ENCODE peak calls at places on chromosomes 7 and 10, in five cellular contexts. S is SK-N-SH, Z is GM12878, O is K562, X is HepG2. R is an unnamed sample.

GRCh38 chr7:142420554-142421362 is 162.9 kb upstream of the PRSS58 start:
- DNase-seq in X (peak), O (peak), Z (no peak), S (peak), R (peak)

GRCh38 chr7:26199301-26200112 is 1.0 kb downstream of the HNRNPA2B1 start:
- DNase-seq in Z (no peak), S (peak), O (peak), X (no peak), R (no peak)

GRCh38 chr7:150978136-150978789 is at the start of gene KCNH2:
- DNase-seq in O (peak), Z (no peak), S (peak), X (no peak), R (no peak)

GRCh38 chr7:12557282-12557681 is 13.2 kb upstream of the SCIN start:
- DNase-seq in X (no peak), S (no peak), O (no peak), Z (no peak), R (no peak)

GRCh38 chr7:71752171-71752935 is 620.4 kb downstream of the GALNT17 start:
- DNase-seq in S (peak), Z (no peak), X (peak), O (peak), R (no peak)

GRCh38 chr10:508726-509125 is 180.7 kb downstream of the DIP2C start:
- DNase-seq in S (no peak), O (no peak), Z (no peak), X (no peak), R (no peak)

GRCh38 chr10:48231178-48231577 is 43.3 kb downstream of the FRMPD2 start:
- DNase-seq in Z (peak), O (no peak), X (no peak), S (no peak), R (no peak)

GRCh38 chr10:58513189-58514101 is 773 bp downstream of the BICC1 start:
- DNase-seq in Z (no peak), O (no peak), X (no peak), S (peak), R (no peak)

GRCh38 chr7:84701524-84702306 is 485.1 kb downstream of the SEMA3D start:
- DNase-seq in O (peak), S (no peak), X (peak), Z (no peak), R (peak)

GRCh38 chr10:3769511-3769910 is 15.5 kb downstream of the KLF6 start:
- DNase-seq in X (no peak), O (no peak), S (no peak), Z (no peak), R (no peak)

GRCh38 chr7:2417981-2418481 is 14.6 kb downstream of the CHST12 start:
- DNase-seq in S (no peak), X (no peak), O (no peak), Z (no peak), R (no peak)

GRCh38 chr7:45897042-45897690 is 8.9 kb downstream of the IGFBP1 start:
- DNase-seq in X (no peak), Z (no peak), S (no peak), O (no peak), R (no peak)

GRCh38 chr7:44289341-44290249 is 35.8 kb downstream of the CAMK2B start:
- DNase-seq in O (no peak), X (no peak), Z (no peak), S (peak), R (no peak)

GRCh38 chr7:116500071-116500853 is 724 bp downstream of the CAV2 start:
- DNase-seq in Z (no peak), S (peak), O (peak), X (no peak), R (no peak)

GRCh38 chr10:843703-844102 is 87.8 kb downstream of the LARP4B start:
- DNase-seq in X (no peak), O (no peak), S (no peak), Z (no peak), R (no peak)

GRCh38 chr10:49080071-49080470 is 35.3 kb downstream of the VSTM4 start:
- DNase-seq in X (no peak), S (no peak), O (no peak), Z (no peak), R (no peak)

GRCh38 chr7:151177310-151177709 is 9.7 kb downstream of the ASB10 start:
- DNase-seq in S (peak), O (no peak), Z (no peak), X (no peak), R (no peak)

GRCh38 chr10:127079348-127079747 is 117.0 kb downstream of the INSYN2A start:
- DNase-seq in Z (no peak), S (no peak), O (no peak), X (no peak), R (no peak)

GRCh38 chr10:113957013-113957412 is 86.7 kb upstream of the ADRB1 start:
- DNase-seq in S (no peak), O (no peak), X (peak), Z (no peak), R (no peak)

GRCh38 chr10:59362184-59362966 is at the start of gene FAM13C:
- DNase-seq in O (no peak), Z (no peak), S (peak), X (peak), R (no peak)

GRCh38 chr10:128325788-128326187 is 199.6 kb upstream of the MKI67 start:
- DNase-seq in Z (no peak), S (no peak), X (no peak), O (no peak), R (no peak)

GRCh38 chr10:2477154-2477553 is 590.2 kb upstream of the PFKP start:
- DNase-seq in X (no peak), Z (no peak), S (peak), O (no peak), R (no peak)

GRCh38 chr10:122164815-122165491 is 106.1 kb upstream of the BTBD16 start:
- DNase-seq in X (peak), S (no peak), Z (no peak), O (no peak), R (no peak)

GRCh38 chr10:14184841-14185500 is 145.8 kb downstream of the FRMD4A start:
- DNase-seq in Z (peak), S (no peak), O (peak), X (peak), R (no peak)

GRCh38 chr10:97708976-97709745 is 4.4 kb upstream of the MARVELD1 start:
- DNase-seq in O (no peak), S (peak), X (peak), Z (no peak), R (no peak)

GRCh38 chr7:37322831-37323230 is 125.8 kb downstream of the ELMO1 start:
- DNase-seq in O (no peak), X (no peak), Z (no peak), S (no peak), R (no peak)

GRCh38 chr10:101453791-101454718 is 100.1 kb downstream of the BTRC start:
- DNase-seq in Z (no peak), O (peak), X (no peak), S (no peak), R (no peak)

GRCh38 chr7:105141068-105141467 is 127.1 kb downstream of the KMT2E start:
- DNase-seq in S (peak), O (peak), X (peak), Z (no peak), R (peak)

GRCh38 chr10:130808243-130808642 is 503.3 kb downstream of the TCERG1L start:
- DNase-seq in X (no peak), O (no peak), S (no peak), Z (no peak), R (no peak)

GRCh38 chr10:129933456-129934092 is 30.5 kb downstream of the EBF3 start:
- DNase-seq in X (no peak), Z (no peak), S (no peak), O (no peak), R (no peak)

GRCh38 chr7:96219382-96220130 is 102.3 kb downstream of the SLC25A13 start:
- DNase-seq in X (no peak), Z (no peak), S (peak), O (no peak), R (peak)

GRCh38 chr10:22931948-22932347 is 4.1 kb downstream of the ARMC3 start:
- DNase-seq in O (no peak), Z (no peak), X (no peak), S (no peak), R (no peak)

GRCh38 chr10:124648738-124649137 is 95.4 kb downstream of the FAM53B start:
- DNase-seq in X (no peak), O (peak), Z (peak), S (peak), R (no peak)
- H3K9ac ChIP-seq in X (no peak), O (peak), Z (peak), S (no peak), R (no peak)

GRCh38 chr7:128084896-128085608 is 53.8 kb upstream of the LRRC4 start:
- DNase-seq in S (peak), O (no peak), X (no peak), Z (no peak), R (no peak)
- TF ChIP-seq JUND in S (no peak), O (no peak), X (no peak), Z (no peak), R (no peak)

GRCh38 chr7:102912742-102913141 is at the start of gene LRRC17:
- DNase-seq in S (no peak), Z (no peak), X (no peak), O (no peak), R (no peak)
- TF ChIP-seq ZBTB33 in S (no peak), Z (no peak), X (no peak), O (no peak), R (no peak)

DNA sequence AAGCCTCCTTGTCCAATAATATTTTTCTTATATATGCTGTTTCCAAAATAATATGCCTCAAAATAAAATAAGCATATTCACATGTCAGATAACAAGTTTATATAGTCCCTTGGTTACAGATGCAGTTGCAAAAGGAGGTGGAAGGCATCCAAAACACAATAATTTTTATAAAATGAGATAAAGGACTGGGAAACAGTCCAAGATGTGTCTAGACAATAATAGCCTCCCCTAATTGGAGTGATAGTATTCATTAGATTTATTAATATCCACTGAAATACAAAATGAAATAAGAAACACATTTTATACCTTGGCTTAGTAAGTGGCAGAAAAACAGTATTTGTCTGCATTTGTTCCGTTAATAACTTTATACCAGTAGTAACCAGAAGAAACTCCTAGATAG is 30.3 kb downstream of the BCAP29 start:
- DNase-seq in O (no peak), S (peak), Z (no peak), X (no peak), R (no peak)
- H3K9ac ChIP-seq in O (no peak), S (no peak), Z (no peak), X (no peak), R (no peak)

GRCh38 chr10:71729023-71729649 is 9.6 kb upstream of the C10orf105 start:
- DNase-seq in Z (no peak), S (peak), X (peak), O (peak), R (no peak)

GRCh38 chr10:71728218-71728737 is 8.7 kb upstream of the C10orf105 start:
- DNase-seq in S (peak), X (no peak), Z (peak), O (no peak), R (no peak)

GRCh38 chr10:71725998-71726672 is 6.6 kb upstream of the C10orf105 start:
- DNase-seq in S (peak), O (peak), X (peak), Z (no peak), R (no peak)

GRCh38 chr10:71726673-71727428 is 7.3 kb upstream of the C10orf105 start:
- DNase-seq in X (no peak), S (no peak), Z (peak), O (no peak), R (no peak)

GRCh38 chr10:71727429-71728217 is 8.0 kb upstream of the C10orf105 start:
- DNase-seq in Z (peak), S (peak), X (peak), O (peak), R (no peak)
- TF ChIP-seq JUND in Z (no peak), S (no peak), X (no peak), O (no peak), R (no peak)